ENCODE peak calls at places on chromosomes 7 and 10, in ten cellular contexts. G is sigmoid colon, W is Panc1, U is K562, D is HCT116, N is spleen, O is suprapubic skin, L is HepG2, J is transverse colon, Y is stomach. T is an unnamed sample.

GRCh38 chr7:2943851-2944601 is 99.6 kb downstream of the CARD11 start:
- DNase-seq in N (no peak), J (no peak), L (no peak), U (no peak), W (no peak), G (peak; percentile 59), D (no peak), Y (no peak), O (peak; percentile 43), T (no peak)

GRCh38 chr7:26153823-26154783 is 2.1 kb downstream of the NFE2L3 start:
- DNase-seq in O (no peak), G (no peak), U (peak; percentile 43), Y (peak; percentile 77), L (no peak), J (peak; percentile 82), D (no peak), W (no peak), N (no peak), T (no peak)

GRCh38 chr7:153537271-153537670 is 514.9 kb upstream of the DPP6 start:
- DNase-seq in L (no peak), D (no peak), U (no peak), G (no peak), Y (no peak), N (no peak), O (no peak), J (no peak), W (no peak), T (no peak)

GRCh38 chr10:77041636-77042258 is 595.9 kb downstream of the KCNMA1 start:
- DNase-seq in J (no peak), Y (no peak), O (no peak), D (no peak), U (no peak), G (no peak), L (no peak), N (no peak), W (no peak), T (peak; percentile 25)

GRCh38 chr7:1397491-1398327 is 61.6 kb downstream of the MICALL2 start:
- DNase-seq in W (no peak), D (no peak), L (no peak), O (no peak), G (no peak), J (no peak), N (no peak), Y (no peak), U (no peak), T (no peak)

GRCh38 chr7:112272921-112273561 is 66.5 kb downstream of the ZNF277 start:
- DNase-seq in U (no peak), O (no peak), Y (no peak), D (no peak), G (peak; percentile 53), L (no peak), W (no peak), J (peak; percentile 9), N (no peak), T (no peak)

GRCh38 chr7:157271991-157272324 is 64.8 kb upstream of the DNAJB6 start:
- DNase-seq in U (no peak), O (peak; percentile 74), D (no peak), Y (peak; percentile 76), N (peak; percentile 30), W (no peak), J (peak; percentile 54), L (peak; percentile 86), G (peak; percentile 94), T (peak; percentile 86)

GRCh38 chr10:34707656-34708055 is 107.4 kb downstream of the PARD3 start:
- DNase-seq in U (no peak), Y (no peak), N (no peak), W (no peak), G (no peak), O (no peak), L (no peak), J (no peak), D (no peak), T (no peak)

GRCh38 chr10:368579-369255 is 233.5 kb downstream of the ZMYND11 start:
- DNase-seq in U (no peak), J (no peak), L (no peak), G (no peak), W (no peak), O (no peak), Y (no peak), D (no peak), N (peak; percentile 63), T (peak; percentile 72)

GRCh38 chr10:70920519-70920918 is 32.2 kb upstream of the PCBD1 start:
- DNase-seq in G (no peak), O (no peak), N (peak; percentile 22), Y (peak; percentile 76), J (peak; percentile 61), D (no peak), W (no peak), L (no peak), U (no peak), T (peak; percentile 95)

GRCh38 chr7:47596502-47597202 is 14.7 kb upstream of the TNS3 start:
- DNase-seq in N (no peak), U (no peak), W (no peak), D (no peak), L (peak; percentile 28), O (no peak), J (no peak), Y (peak; percentile 40), G (peak; percentile 91), T (no peak)

GRCh38 chr10:124697837-124698559 is 46.2 kb downstream of the FAM53B start:
- DNase-seq in Y (no peak), N (peak; percentile 87), L (no peak), D (no peak), G (no peak), W (no peak), O (no peak), U (no peak), J (no peak), T (no peak)

GRCh38 chr10:68301790-68302502 is 29.9 kb upstream of the HNRNPH3 start:
- DNase-seq in Y (no peak), L (peak; percentile 50), O (no peak), D (peak; percentile 49), G (no peak), J (no peak), N (no peak), W (peak; percentile 72), U (peak; percentile 50), T (no peak)

GRCh38 chr10:99700649-99701048 is 31.3 kb downstream of the COX15 start:
- DNase-seq in O (no peak), Y (no peak), W (no peak), N (no peak), J (no peak), U (no peak), D (no peak), G (no peak), L (no peak), T (no peak)

GRCh38 chr10:58695022-58695421 is 182.3 kb downstream of the BICC1 start:
- DNase-seq in D (no peak), J (no peak), O (no peak), W (no peak), Y (no peak), N (no peak), U (no peak), L (no peak), G (no peak), T (no peak)

GRCh38 chr10:8296090-8296741 is 241.7 kb downstream of the GATA3 start:
- DNase-seq in Y (no peak), N (no peak), G (no peak), L (no peak), U (no peak), W (no peak), O (no peak), D (no peak), J (no peak), T (no peak)

GRCh38 chr10:8297107-8297506 is 242.6 kb downstream of the GATA3 start:
- DNase-seq in D (no peak), G (no peak), N (no peak), U (no peak), J (no peak), O (no peak), L (no peak), Y (no peak), W (no peak), T (no peak)

GRCh38 chr10:8297951-8298350 is 243.5 kb downstream of the GATA3 start:
- DNase-seq in U (no peak), W (no peak), L (no peak), Y (no peak), J (no peak), O (no peak), N (no peak), G (no peak), D (no peak), T (no peak)

GRCh38 chr10:8295311-8295710 is 240.8 kb downstream of the GATA3 start:
- DNase-seq in U (no peak), D (no peak), L (no peak), J (no peak), Y (no peak), O (no peak), W (no peak), N (no peak), G (no peak), T (no peak)

DNA sequence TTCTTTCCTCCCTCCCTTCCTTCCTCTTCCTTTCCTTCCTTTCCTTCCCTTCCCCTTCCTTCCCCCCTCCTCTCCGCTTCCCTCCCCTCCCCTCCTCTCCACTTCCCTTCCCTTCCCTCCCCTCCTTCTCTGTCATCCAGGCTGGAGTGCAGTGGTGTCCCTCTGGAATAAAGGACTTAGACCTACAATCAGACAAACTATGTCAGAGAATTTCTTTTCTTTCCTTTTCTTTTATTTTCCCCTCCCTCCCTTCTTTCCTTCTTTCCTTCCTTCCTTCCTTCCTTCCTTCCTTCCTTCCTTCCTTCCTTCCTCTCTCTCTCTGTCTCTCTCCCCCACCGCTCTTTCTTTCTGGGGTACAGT is 242.2 kb downstream of the GATA3 start:
- DNase-seq in J (no peak), U (no peak), Y (no peak), L (no peak), D (no peak), G (no peak), N (no peak), W (no peak), O (no peak), T (no peak)
- H3K4me3 ChIP-seq in J (no peak overlapping the region), U (no peak overlapping the region), Y (no peak overlapping the region), L (no peak overlapping the region), D (no peak overlapping the region), G (no peak overlapping the region), N (no peak overlapping the region), W (no peak overlapping the region), O (no peak overlapping the region), T (no peak overlapping the region)

GRCh38 chr10:83142074-83142563 is 997.2 kb upstream of the GHITM start:
- DNase-seq in W (no peak), O (no peak), U (no peak), J (no peak), Y (no peak), D (no peak), L (no peak), N (no peak), G (no peak), T (no peak)
- TF ChIP-seq POLR2AphosphoS5 in W (no peak), O (no peak), U (no peak), J (no peak), Y (no peak), D (no peak), L (no peak), N (no peak), G (no peak), T (no peak)

GRCh38 chr7:18434171-18434570 is 61.4 kb upstream of the HDAC9 start:
- DNase-seq in W (no peak), U (no peak), J (no peak), D (no peak), O (no peak), Y (no peak), N (no peak), G (no peak), L (no peak), T (no peak)
- TF ChIP-seq CTCF in W (no peak), U (no peak), J (no peak), D (no peak), O (no peak), Y (no peak), N (no peak), G (no peak), L (no peak), T (no peak)

GRCh38 chr7:121329460-121330052 is 756 bp downstream of the WNT16 start:
- DNase-seq in W (no peak), J (peak; percentile 40), L (no peak), O (no peak), U (no peak), D (no peak), N (peak; percentile 87), Y (peak; percentile 43), G (no peak), T (peak; percentile 73)
- H3K4me3 ChIP-seq in W (peak overlapping the region; percentile 36), J (peak overlapping the region; percentile 17), L (no peak overlapping the region), O (peak overlapping the region; percentile 56), U (no peak overlapping the region), D (peak overlapping the region; percentile 88), N (peak overlapping the region; percentile 76), Y (peak overlapping the region; percentile 34), G (peak overlapping the region; percentile 35), T (peak overlapping the region; percentile 36)